ENCODE peak calls at places on chromosomes 6 and 20, in five cellular contexts. W is heart left ventricle, R is fibroblast of lung, S is osteoblast, P is cardiac muscle cell. B is an unnamed sample.

GRCh38 chr6:89084954-89085353 is 4.4 kb downstream of the PNRC1 start:
- DNase-seq in S (no peak), P (no peak), W (no peak), R (no peak), B (peak)

GRCh38 chr6:49384913-49385312 is 78.1 kb downstream of the MMUT start:
- DNase-seq in W (no peak), P (no peak), R (peak), S (peak), B (peak)

GRCh38 chr6:133467231-133467981 is 226.2 kb downstream of the EYA4 start:
- DNase-seq in R (peak), P (no peak), W (no peak), S (no peak), B (peak)

GRCh38 chr20:49228676-49229075 is 9.5 kb downstream of the DDX27 start:
- DNase-seq in R (no peak), S (no peak), W (no peak), P (no peak), B (no peak)

GRCh38 chr6:36813526-36813925 is 25.7 kb downstream of the CPNE5 start:
- DNase-seq in W (no peak), P (no peak), S (no peak), R (no peak), B (no peak)

GRCh38 chr6:144006731-144007454 is 1.2 kb downstream of the PLAGL1 start:
- DNase-seq in W (no peak), S (peak), R (peak), P (no peak), B (peak)

GRCh38 chr6:66948106-66948505 is 1241.1 kb upstream of the EYS start:
- DNase-seq in R (peak), S (no peak), W (no peak), P (no peak), B (peak)

GRCh38 chr6:26536571-26537159 is 1.5 kb upstream of the HMGN4 start:
- DNase-seq in S (no peak), R (peak), P (peak), W (no peak), B (peak)

GRCh38 chr20:17646901-17647301 is 35.1 kb downstream of the RRBP1 start:
- DNase-seq in S (peak), P (no peak), R (no peak), W (peak), B (no peak)

GRCh38 chr20:47802975-47803374 is 17.7 kb upstream of the SULF2 start:
- DNase-seq in R (no peak), W (no peak), P (no peak), S (no peak), B (no peak)

GRCh38 chr6:148407372-148407771 is 64.7 kb downstream of the SASH1 start:
- DNase-seq in R (peak), P (no peak), W (no peak), S (peak), B (peak)

GRCh38 chr20:35257175-35257909 is 20.6 kb downstream of the MMP24OS start:
- DNase-seq in P (no peak), W (no peak), S (peak), R (no peak), B (no peak)

GRCh38 chr20:19868383-19868782 is 110.3 kb downstream of the RIN2 start:
- DNase-seq in R (no peak), P (no peak), S (no peak), W (no peak), B (no peak)

GRCh38 chr20:60977896-60978295 is 274.2 kb upstream of the CDH4 start:
- DNase-seq in W (no peak), R (no peak), S (no peak), P (no peak), B (no peak)

GRCh38 chr6:145091102-145091826 is 644.1 kb downstream of the EPM2A start:
- DNase-seq in W (no peak), S (no peak), P (no peak), R (no peak), B (no peak)

DNA sequence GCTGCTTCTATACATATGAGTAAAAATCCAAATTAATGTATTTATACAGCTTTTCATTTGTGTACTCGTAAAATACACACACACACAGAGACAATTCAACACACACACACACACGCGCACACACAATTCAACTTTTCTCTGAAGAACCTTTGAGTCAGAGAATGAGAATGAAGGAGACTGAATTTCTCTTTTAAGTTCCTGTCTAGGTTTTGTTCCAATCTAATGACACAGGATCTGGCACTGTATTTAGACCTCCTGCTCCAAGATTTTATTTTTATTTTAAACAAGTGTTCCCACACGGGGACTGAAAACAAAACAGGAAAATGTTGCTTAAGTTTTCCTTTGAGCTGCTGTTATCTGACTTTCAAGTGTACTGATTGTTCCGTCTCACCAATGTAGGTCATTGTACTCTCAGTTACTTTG is 250.8 kb downstream of the LAMA2 start:
- DNase-seq in R (peak), W (no peak), S (peak), P (peak), B (peak)
- H3K4me3 ChIP-seq in R (no peak), W (no peak), S (no peak), P (no peak), B (no peak)

DNA sequence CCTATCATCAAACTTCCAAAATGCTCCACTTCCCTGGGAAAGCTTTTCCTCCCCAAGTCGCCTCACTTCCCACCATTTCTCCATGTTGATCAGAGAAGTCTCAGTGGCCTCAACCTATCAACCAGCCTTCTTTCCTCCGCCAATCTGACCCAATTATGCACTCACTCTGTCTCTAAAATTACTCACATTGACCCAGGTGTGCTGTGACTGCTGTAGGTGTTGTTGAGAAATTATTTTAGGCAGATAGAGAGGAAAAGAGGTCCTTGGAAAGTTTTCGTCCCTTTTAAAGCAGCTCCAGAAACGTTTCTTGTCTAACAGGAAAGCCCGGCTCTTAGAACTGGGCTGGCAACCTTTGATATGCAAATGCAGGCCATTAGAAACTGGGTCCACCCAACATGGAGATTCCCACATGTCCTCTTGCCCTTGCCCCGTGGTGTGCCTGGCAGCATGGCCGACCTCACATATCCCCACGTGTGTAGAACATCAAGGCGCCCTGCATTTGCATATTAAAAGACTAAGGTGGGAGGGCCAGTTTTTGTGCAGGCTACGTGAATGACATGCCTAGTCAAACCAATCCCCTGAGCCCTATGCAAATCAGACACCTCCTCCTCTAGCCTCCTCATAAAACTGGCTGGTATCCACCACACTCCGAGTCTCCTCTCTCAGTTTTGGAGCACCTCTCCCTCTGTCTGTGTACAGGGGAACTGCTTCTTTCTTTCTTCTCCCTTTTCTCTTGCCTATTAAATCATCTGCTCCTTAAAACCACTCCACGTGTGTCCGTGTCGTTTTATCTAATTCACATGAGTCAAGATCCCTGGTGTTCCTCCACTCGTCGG is 12.9 kb downstream of the IPCEF1 start:
- DNase-seq in W (no peak), P (peak), R (peak), S (no peak), B (peak)
- TF ChIP-seq CTCF in W (no peak), P (peak), R (peak), S (peak), B (peak)

GRCh38 chr20:43955244-43956191 is 40.9 kb downstream of the TOX2 start:
- DNase-seq in S (peak), R (peak), W (no peak), P (no peak), B (peak)
- H3K4me3 ChIP-seq in S (peak), R (no peak), W (no peak), P (no peak), B (no peak)

GRCh38 chr20:62132421-62132820 is 10.1 kb downstream of the LSM14B start:
- DNase-seq in S (no peak), R (no peak), P (no peak), W (peak), B (no peak)

GRCh38 chr20:62135573-62136266 is 7.5 kb downstream of the PSMA7 start:
- DNase-seq in R (no peak), S (no peak), P (no peak), W (no peak), B (no peak)

GRCh38 chr20:62134735-62135231 is 8.4 kb downstream of the PSMA7 start:
- DNase-seq in P (no peak), W (no peak), S (peak), R (peak), B (peak)

GRCh38 chr20:62133051-62133845 is 9.9 kb downstream of the PSMA7 start:
- DNase-seq in W (peak), S (peak), R (no peak), P (no peak), B (no peak)

DNA sequence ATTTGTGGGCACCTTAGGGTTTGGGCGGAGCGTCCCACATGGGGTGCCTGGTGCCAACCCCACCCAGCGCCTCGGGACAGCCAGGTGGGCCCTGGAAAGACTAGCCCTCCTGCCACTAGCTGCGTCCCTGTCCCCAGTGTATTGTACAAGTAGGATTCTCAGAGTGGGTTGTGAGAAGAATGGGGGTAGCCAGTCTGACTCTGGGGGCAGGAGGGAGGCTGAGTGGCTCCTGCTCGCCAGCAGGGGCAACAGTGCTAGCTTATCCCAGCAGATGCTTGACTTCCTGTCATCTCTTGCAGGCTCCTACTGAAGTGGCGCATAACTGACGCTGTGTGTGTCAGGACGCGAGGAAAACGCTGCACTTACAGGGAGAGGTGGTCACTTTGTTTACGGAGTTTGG is 9.3 kb downstream of the PSMA7 start:
- DNase-seq in W (peak), R (no peak), P (no peak), S (peak), B (no peak)
- TF ChIP-seq CTCF in W (peak), R (peak), P (no peak), S (peak), B (peak)

B was measured in cardiac fibroblast.